ENCODE peak calls at places on chromosomes 3 and 15, in six cellular contexts. D, X, O, S, W and T are unnamed samples. For H3K9me3, the result is how much of the 10 kb centered on the place peaks cover.

GRCh38 chr3:135134293-135134692 is 339.2 kb downstream of the EPHB1 start:
- DNase-seq in D (no peak), X (no peak), O (no peak), S (no peak), W (no peak), T (no peak)

GRCh38 chr3:71488391-71488809 is 95.1 kb downstream of the FOXP1 start:
- DNase-seq in D (no peak), X (no peak), O (no peak), S (no peak), W (no peak), T (no peak)

GRCh38 chr15:55526559-55527036 is 18.6 kb upstream of the DNAAF4 start:
- DNase-seq in D (peak), X (peak), O (peak), S (peak), W (no peak), T (no peak)

GRCh38 chr3:179233043-179233442 is 17.9 kb downstream of the KCNMB3 start:
- DNase-seq in D (no peak), X (no peak), O (no peak), S (no peak), W (no peak), T (no peak)

GRCh38 chr3:179438836-179439235 is 12.4 kb downstream of the GNB4 start:
- DNase-seq in D (no peak), X (peak), O (no peak), S (no peak), W (no peak), T (no peak)

GRCh38 chr3:12705981-12706380 is 42.1 kb upstream of the RAF1 start:
- DNase-seq in D (peak), X (no peak), O (no peak), S (peak), W (no peak), T (no peak)

GRCh38 chr3:127646501-127647046 is 17.6 kb downstream of the PODXL2 start:
- DNase-seq in D (no peak), X (no peak), O (no peak), S (no peak), W (no peak), T (no peak)

GRCh38 chr3:52385157-52385556 is 59.7 kb downstream of the SEMA3G start:
- DNase-seq in D (peak), X (peak), O (peak), S (peak), W (no peak), T (no peak)

GRCh38 chr3:179272385-179272784 is 21.5 kb upstream of the KCNMB3 start:
- DNase-seq in D (peak), X (no peak), O (peak), S (peak), W (no peak), T (no peak)

GRCh38 chr3:27606537-27606936 is 115.6 kb downstream of the EOMES start:
- DNase-seq in D (no peak), X (no peak), O (peak), S (no peak), W (no peak), T (no peak)

GRCh38 chr3:184078851-184079250 is 18.0 kb upstream of the HTR3E start:
- DNase-seq in D (no peak), X (no peak), O (no peak), S (peak), W (no peak), T (no peak)

GRCh38 chr3:43223670-43224364 is 62.5 kb upstream of the SNRK start:
- DNase-seq in D (peak), X (no peak), O (no peak), S (peak), W (no peak), T (no peak)

GRCh38 chr3:188575501-188575900 is 421.5 kb downstream of the LPP start:
- DNase-seq in D (no peak), X (no peak), O (no peak), S (no peak), W (no peak), T (no peak)

GRCh38 chr3:189720746-189721426 is 89.7 kb downstream of the TP63 start:
- DNase-seq in D (no peak), X (no peak), O (no peak), S (no peak), W (no peak), T (no peak)

GRCh38 chr3:34216713-34217346 is 418.4 kb downstream of the PDCD6IP start:
- DNase-seq in D (no peak), X (no peak), O (no peak), S (no peak), W (no peak), T (no peak)

GRCh38 chr3:97901327-97902295 is 70.6 kb downstream of the RIOX2 start:
- DNase-seq in D (peak), X (no peak), O (no peak), S (peak), W (no peak), T (no peak)

GRCh38 chr3:8481380-8481779 is 20.2 kb upstream of the LMCD1 start:
- DNase-seq in D (peak), X (no peak), O (no peak), S (peak), W (no peak), T (no peak)

GRCh38 chr15:76217029-76217866 is 94.0 kb downstream of the ETFA start:
- DNase-seq in D (peak), X (no peak), O (peak), S (peak), W (no peak), T (no peak)

GRCh38 chr3:14959358-14959943 is 12.1 kb downstream of the NR2C2 start:
- DNase-seq in D (no peak), X (peak), O (no peak), S (no peak), W (no peak), T (no peak)

GRCh38 chr15:78024141-78024567 is 53.4 kb downstream of the TBC1D2B start:
- DNase-seq in D (peak), X (no peak), O (no peak), S (peak), W (peak), T (no peak)

GRCh38 chr3:147838650-147839049 is 429.5 kb downstream of the ZIC1 start:
- DNase-seq in D (peak), X (no peak), O (peak), S (peak), W (no peak), T (no peak)

GRCh38 chr3:175346573-175347356 is 487.6 kb downstream of the NAALADL2 start:
- DNase-seq in D (peak), X (peak), O (peak), S (peak), W (peak), T (no peak)

GRCh38 chr3:79249701-79250100 is 518.1 kb downstream of the ROBO1 start:
- DNase-seq in D (no peak), X (no peak), O (no peak), S (peak), W (no peak), T (no peak)

GRCh38 chr15:25062551-25063430 is 108.0 kb downstream of the SNRPN start:
- DNase-seq in D (no peak), X (no peak), O (no peak), S (no peak), W (no peak), T (no peak)

GRCh38 chr15:25060996-25061620 is 106.3 kb downstream of the SNRPN start:
- DNase-seq in D (no peak), X (no peak), O (no peak), S (no peak), W (no peak), T (no peak)

GRCh38 chr15:25061808-25062550 is 107.2 kb downstream of the SNRPN start:
- DNase-seq in D (no peak), X (no peak), O (no peak), S (no peak), W (no peak), T (no peak)

GRCh38 chr15:25059698-25060471 is 105.1 kb downstream of the SNRPN start:
- DNase-seq in D (no peak), X (no peak), O (no peak), S (no peak), W (no peak), T (no peak)

GRCh38 chr15:25060472-25060803 is 105.7 kb downstream of the SNRPN start:
- DNase-seq in D (no peak), X (no peak), O (no peak), S (no peak), W (no peak), T (no peak)
- H3K9me3 ChIP-seq in D (under half), X (under half), O (half or more), S (under half), W (half or more), T (half or more)

GRCh38 chr15:87929835-87930234 is 326.7 kb downstream of the NTRK3 start:
- DNase-seq in D (no peak), X (no peak), O (no peak), S (no peak), W (no peak), T (no peak)
- H3K9me3 ChIP-seq in D (under half), X (under half), O (under half), S (under half), W (under half), T (under half)

GRCh38 chr3:1616715-1617114 is 482.0 kb upstream of the CNTN4 start:
- DNase-seq in D (no peak), X (no peak), O (no peak), S (no peak), W (no peak), T (no peak)

GRCh38 chr3:1613962-1614361 is 484.7 kb upstream of the CNTN4 start:
- DNase-seq in D (no peak), X (no peak), O (no peak), S (no peak), W (no peak), T (no peak)

GRCh38 chr3:1609416-1609815 is 489.2 kb upstream of the CNTN4 start:
- DNase-seq in D (no peak), X (peak), O (no peak), S (no peak), W (no peak), T (no peak)

GRCh38 chr3:1611824-1612223 is 486.8 kb upstream of the CNTN4 start:
- DNase-seq in D (no peak), X (no peak), O (no peak), S (no peak), W (no peak), T (no peak)
- H3K9me3 ChIP-seq in D (under half), X (under half), O (under half), S (under half), W (under half), T (under half)

GRCh38 chr15:33048255-33048654 is 146.3 kb downstream of the FMN1 start:
- DNase-seq in D (no peak), X (no peak), O (peak), S (no peak), W (no peak), T (no peak)

GRCh38 chr15:33043636-33044035 is 150.9 kb downstream of the FMN1 start:
- DNase-seq in D (no peak), X (no peak), O (no peak), S (no peak), W (no peak), T (no peak)

GRCh38 chr15:33044598-33044997 is 149.9 kb downstream of the FMN1 start:
- DNase-seq in D (no peak), X (no peak), O (no peak), S (no peak), W (no peak), T (no peak)

GRCh38 chr15:33047077-33047476 is 147.4 kb downstream of the FMN1 start:
- DNase-seq in D (no peak), X (no peak), O (no peak), S (no peak), W (no peak), T (no peak)

DNA sequence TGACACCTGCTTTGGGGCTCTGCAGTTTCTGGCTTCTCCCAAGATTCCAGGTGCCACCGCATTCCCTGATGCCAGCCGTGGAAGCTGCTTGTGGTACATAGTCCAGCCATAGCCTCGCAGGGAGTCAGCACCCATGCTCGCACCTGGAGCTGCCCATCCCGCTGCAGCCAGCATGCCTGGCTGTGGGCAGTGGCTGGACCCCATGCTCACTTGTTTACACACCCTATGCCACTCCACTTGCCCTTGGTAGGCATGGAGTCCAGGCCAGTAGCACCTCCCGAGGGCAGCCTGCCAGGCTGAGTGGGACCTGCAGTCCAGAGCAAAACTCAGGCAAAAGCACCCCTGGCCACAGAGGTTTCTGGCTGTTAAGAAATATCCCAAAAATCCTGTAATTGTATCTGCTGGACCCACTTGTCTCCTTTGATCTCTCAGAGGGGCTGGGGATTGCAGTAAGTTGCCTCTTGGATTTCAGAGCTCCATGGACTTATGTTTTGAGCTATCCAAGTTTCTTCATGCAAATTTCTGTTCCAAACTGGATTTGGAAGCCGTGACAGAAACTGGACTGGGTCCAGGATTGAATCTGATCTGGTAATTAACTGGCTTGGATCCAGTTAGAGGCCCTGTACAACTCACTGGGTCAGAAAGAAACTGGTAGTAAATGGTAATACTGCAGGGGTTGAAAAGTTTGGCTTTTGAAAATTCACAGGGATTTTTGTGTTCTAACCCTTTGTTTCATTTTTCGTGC is 149.3 kb downstream of the FMN1 start:
- DNase-seq in D (no peak), X (no peak), O (no peak), S (peak), W (no peak), T (no peak)
- H3K9me3 ChIP-seq in D (under half), X (under half), O (under half), S (under half), W (under half), T (under half)

DNA sequence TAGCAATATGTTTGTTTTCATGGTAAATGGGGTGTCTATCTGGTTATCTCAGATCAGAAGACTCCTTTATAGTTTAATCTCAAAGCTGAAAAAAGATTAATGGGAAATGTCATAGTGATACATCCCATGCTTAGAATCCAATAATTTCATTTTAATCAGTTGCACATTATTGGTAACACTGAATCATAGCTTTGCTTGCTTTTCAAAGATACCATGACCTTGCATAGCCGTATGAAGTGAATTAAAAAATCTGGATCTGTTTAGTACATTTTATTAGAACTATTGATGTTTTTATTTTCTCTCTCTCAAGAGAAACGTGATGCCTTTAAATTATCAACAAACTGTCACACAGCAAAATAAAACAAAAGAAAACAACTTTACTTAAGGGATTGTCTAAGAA is 506.7 kb upstream of the SGO1 start:
- DNase-seq in D (no peak), X (no peak), O (no peak), S (no peak), W (no peak), T (no peak)
- H3K9me3 ChIP-seq in D (under half), X (under half), O (under half), S (under half), W (under half), T (under half)

GRCh38 chr15:25058080-25058785 is 103.4 kb downstream of the SNRPN start:
- DNase-seq in D (no peak), X (no peak), O (no peak), S (no peak), W (no peak), T (no peak)
- H3K9me3 ChIP-seq in D (under half), X (under half), O (half or more), S (under half), W (half or more), T (half or more)